ENCODE peak calls at places on chromosome 3, in eight cellular contexts. A, U, L, N, S, Z, M and I are unnamed samples.

GRCh38 chr3:127520993-127521392 is 69.5 kb downstream of the TPRA1 start:
- DNase-seq in U (no peak), N (no peak), L (no peak), M (no peak), Z (no peak), S (no peak), A (no peak), I (no peak)

GRCh38 chr3:64848822-64849221 is 161.0 kb upstream of the ADAMTS9 start:
- DNase-seq in S (no peak), U (peak; percentile 84), M (no peak), N (no peak), A (no peak), Z (no peak), L (no peak), I (no peak)

GRCh38 chr3:126850370-126851085 is 132.4 kb upstream of the PLXNA1 start:
- DNase-seq in N (no peak), Z (peak; percentile 95), A (peak; percentile 69), M (no peak), U (peak; percentile 57), L (no peak), S (no peak), I (no peak)

GRCh38 chr3:170815340-170815739 is 54.7 kb downstream of the RPL22L1 start:
- DNase-seq in S (no peak), U (no peak), A (peak; percentile 81), L (no peak), M (no peak), N (no peak), Z (peak; percentile 90), I (no peak)

GRCh38 chr3:149813367-149814281 is 609 bp downstream of the RNF13 start:
- DNase-seq in S (no peak), L (no peak), N (no peak), A (peak; percentile 61), U (peak; percentile 42), Z (peak; percentile 71), M (peak; percentile 20), I (no peak)

GRCh38 chr3:58167431-58168351 is 43.1 kb downstream of the DNASE1L3 start:
- DNase-seq in U (peak; percentile 78), S (peak; percentile 64), L (no peak), Z (peak; percentile 93), A (no peak), N (no peak), M (peak; percentile 71), I (no peak)

GRCh38 chr3:11711826-11712225 is 68.1 kb upstream of the VGLL4 start:
- DNase-seq in Z (no peak), A (no peak), N (no peak), M (peak; percentile 33), U (no peak), L (no peak), S (no peak), I (no peak)

GRCh38 chr3:96022676-96023075 is 791.7 kb upstream of the EPHA6 start:
- DNase-seq in Z (no peak), L (no peak), A (no peak), N (no peak), M (no peak), S (no peak), U (no peak), I (no peak)

GRCh38 chr3:190552021-190552420 is 38.1 kb downstream of the IL1RAP start:
- DNase-seq in M (no peak), S (no peak), A (no peak), L (no peak), N (no peak), Z (no peak), U (no peak), I (no peak)

GRCh38 chr3:10946526-10946925 is 46.0 kb upstream of the SLC6A1 start:
- DNase-seq in Z (no peak), S (no peak), N (no peak), M (no peak), L (no peak), A (no peak), U (no peak), I (no peak)

GRCh38 chr3:193761969-193762368 is 169.0 kb downstream of the OPA1 start:
- DNase-seq in M (no peak), N (no peak), S (no peak), L (no peak), Z (no peak), A (no peak), U (no peak), I (no peak)

GRCh38 chr3:28940530-28940929 is 340.3 kb upstream of the RBMS3 start:
- DNase-seq in M (peak; percentile 10), A (no peak), U (peak; percentile 98), L (no peak), S (no peak), N (no peak), Z (no peak), I (no peak)

GRCh38 chr3:86890997-86891396 is 100.0 kb downstream of the VGLL3 start:
- DNase-seq in Z (no peak), M (no peak), U (peak; percentile 19), A (no peak), S (no peak), N (no peak), L (no peak), I (no peak)

GRCh38 chr3:177574232-177574856 is 377.1 kb upstream of the TBL1XR1 start:
- DNase-seq in M (no peak), A (peak; percentile 70), U (peak; percentile 67), S (peak; percentile 78), Z (peak; percentile 83), L (no peak), N (no peak), I (no peak)

GRCh38 chr3:85077018-85077417 is 118.2 kb downstream of the CADM2 start:
- DNase-seq in S (no peak), L (no peak), N (no peak), U (no peak), M (no peak), A (no peak), Z (no peak), I (no peak)

GRCh38 chr3:4978259-4978965 is 825 bp upstream of the BHLHE40 start:
- DNase-seq in Z (no peak), L (peak; percentile 98), M (peak; percentile 87), U (peak; percentile 96), S (peak; percentile 98), N (peak; percentile 76), A (peak; percentile 97), I (peak; percentile 90)

GRCh38 chr3:192825191-192825590 is 92.5 kb downstream of the MB21D2 start:
- DNase-seq in A (no peak), N (no peak), M (no peak), S (no peak), U (no peak), L (no peak), Z (no peak), I (no peak)

GRCh38 chr3:179074656-179075055 is 3.0 kb upstream of the ZMAT3 start:
- DNase-seq in Z (no peak), M (no peak), L (no peak), S (no peak), A (no peak), N (no peak), U (no peak), I (no peak)

GRCh38 chr3:80688814-80689213 is 921.0 kb upstream of the ROBO1 start:
- DNase-seq in L (no peak), M (no peak), A (peak; percentile 9), U (peak; percentile 61), Z (no peak), N (no peak), S (no peak), I (no peak)

GRCh38 chr3:184176377-184177330 is 2.0 kb downstream of the AP2M1 start:
- DNase-seq in L (no peak), U (peak; percentile 93), A (peak; percentile 40), N (no peak), M (peak; percentile 38), S (peak; percentile 57), Z (peak; percentile 98), I (no peak)

GRCh38 chr3:135895106-135895733 is 70.3 kb upstream of the PPP2R3A start:
- DNase-seq in L (no peak), A (peak; percentile 74), M (peak; percentile 81), S (peak; percentile 33), N (no peak), U (peak; percentile 83), Z (peak; percentile 93), I (peak; percentile 41)

GRCh38 chr3:74009961-74010859 is 385.5 kb upstream of the PDZRN3 start:
- DNase-seq in M (no peak), Z (peak; percentile 50), U (no peak), N (no peak), A (no peak), L (no peak), S (no peak), I (no peak)

GRCh38 chr3:14345496-14346150 is 56.8 kb upstream of the SLC6A6 start:
- DNase-seq in S (no peak), A (no peak), M (no peak), N (no peak), L (no peak), U (no peak), Z (no peak), I (no peak)

GRCh38 chr3:16319307-16319706 is 54.3 kb downstream of the OXNAD1 start:
- DNase-seq in A (no peak), L (no peak), N (no peak), U (no peak), S (no peak), M (no peak), Z (peak; percentile 73), I (no peak)

GRCh38 chr3:46184469-46184868 is 23.6 kb downstream of the CCR1 start:
- DNase-seq in N (peak; percentile 47), U (peak; percentile 70), M (no peak), Z (no peak), L (no peak), A (peak; percentile 17), S (no peak), I (no peak)

GRCh38 chr3:19702416-19703078 is 231.5 kb downstream of the EFHB start:
- DNase-seq in M (no peak), N (no peak), A (no peak), L (no peak), S (no peak), U (no peak), Z (no peak), I (no peak)

GRCh38 chr3:188394588-188394987 is 240.6 kb downstream of the LPP start:
- DNase-seq in A (no peak), U (no peak), S (no peak), N (no peak), L (no peak), Z (no peak), M (no peak), I (no peak)

GRCh38 chr3:13124631-13125030 is 51.4 kb upstream of the IQSEC1 start:
- DNase-seq in L (no peak), N (no peak), A (no peak), U (no peak), S (no peak), M (no peak), Z (peak; percentile 20), I (no peak)

GRCh38 chr3:16203671-16204629 is 29.5 kb downstream of the GALNT15 start:
- DNase-seq in Z (no peak), A (peak; percentile 44), N (no peak), L (no peak), S (no peak), U (no peak), M (peak; percentile 20), I (no peak)